ENCODE peak calls at places on chromosomes 5 and 9, in ten cellular contexts. N is A549, A is mesenchymal stem cell, C is OCI-LY7, G is tibial artery, O is fibroblast of lung, S is colonic mucosa, E is pancreas, Q is thoracic aorta, J is A673. U is an unnamed sample. For H3K4me1, the result is how much of the 10 kb centered on the place peaks cover.

GRCh38 chr5:73673161-73673591 is 47.2 kb downstream of the ARHGEF28 start:
- DNase-seq in N (no peak), A (peak), C (no peak), G (no peak), O (peak), S (no peak), E (no peak), Q (no peak), J (peak), U (no peak)

GRCh38 chr5:128002420-128002819 is 81.1 kb upstream of the SLC12A2 start:
- DNase-seq in N (no peak), A (no peak), C (no peak), G (no peak), O (no peak), S (no peak), E (no peak), Q (no peak), J (no peak), U (no peak)

GRCh38 chr9:366620-367019 is 152.0 kb downstream of the DOCK8 start:
- DNase-seq in N (no peak), A (no peak), C (no peak), G (no peak), O (no peak), S (no peak), E (no peak), Q (no peak), J (no peak), U (no peak)

GRCh38 chr9:13033959-13034695 is 245.4 kb downstream of the MPDZ start:
- DNase-seq in N (peak), A (peak), C (peak), G (peak), O (peak), S (peak), E (peak), Q (no peak), J (peak), U (peak)

GRCh38 chr5:146762830-146763229 is 115.7 kb downstream of the PPP2R2B start:
- DNase-seq in N (no peak), A (no peak), C (no peak), G (no peak), O (no peak), S (no peak), E (no peak), Q (no peak), J (no peak), U (no peak)

GRCh38 chr5:77143998-77144836 is 57.1 kb upstream of the ZBED3 start:
- DNase-seq in N (peak), A (peak), C (peak), G (peak), O (peak), S (peak), E (peak), Q (peak), J (peak), U (peak)

GRCh38 chr5:67214713-67215591 is 18.4 kb upstream of the CD180 start:
- DNase-seq in N (no peak), A (no peak), C (no peak), G (no peak), O (no peak), S (peak), E (peak), Q (no peak), J (no peak), U (no peak)

GRCh38 chr9:81861644-81862043 is 66.6 kb upstream of the SPATA31D4 start:
- DNase-seq in N (peak), A (peak), C (no peak), G (no peak), O (peak), S (no peak), E (no peak), Q (no peak), J (no peak), U (no peak)

GRCh38 chr5:39783756-39784421 is 359.1 kb upstream of the DAB2 start:
- DNase-seq in N (no peak), A (peak), C (no peak), G (no peak), O (peak), S (no peak), E (no peak), Q (no peak), J (no peak), U (no peak)

GRCh38 chr9:83396348-83396747 is 141.9 kb downstream of the FRMD3 start:
- DNase-seq in N (no peak), A (no peak), C (no peak), G (no peak), O (no peak), S (no peak), E (no peak), Q (no peak), J (no peak), U (no peak)

GRCh38 chr9:106798021-106798799 is 64.8 kb upstream of the ZNF462 start:
- DNase-seq in N (no peak), A (no peak), C (no peak), G (no peak), O (no peak), S (no peak), E (no peak), Q (no peak), J (peak), U (no peak)

DNA sequence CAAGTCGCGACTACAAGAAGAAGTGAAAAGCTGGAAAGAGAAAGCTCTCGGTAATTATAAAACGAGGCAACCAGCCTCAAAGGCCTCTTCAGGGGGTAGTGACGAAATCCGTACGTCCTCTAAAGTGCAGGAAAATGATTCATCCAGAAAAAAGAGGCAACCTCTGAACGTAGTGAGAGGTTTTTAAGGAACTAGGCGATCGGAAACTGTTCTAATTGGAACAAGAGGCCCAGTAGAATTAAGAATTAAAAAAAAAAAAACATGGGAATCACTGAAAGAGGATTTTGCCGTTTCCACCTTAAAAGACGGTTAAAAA is 1.0 kb downstream of the CSNK1A1 start:
- DNase-seq in N (no peak), A (peak), C (no peak), G (no peak), O (peak), S (no peak), E (no peak), Q (no peak), J (no peak), U (no peak)
- H3K27ac ChIP-seq in N (peak), A (peak), C (peak), G (peak), O (peak), S (peak), E (peak), Q (peak), J (peak), U (peak)

GRCh38 chr5:79493596-79494343 is 20.2 kb downstream of the HOMER1 start:
- DNase-seq in N (no peak), A (peak), C (no peak), G (no peak), O (no peak), S (no peak), E (no peak), Q (no peak), J (no peak), U (no peak)
- H3K4me1 ChIP-seq in N (under half), A (under half), C (under half), G (under half), O (under half), S (under half), E (under half), Q (under half), J (under half), U (half or more)

GRCh38 chr9:38408719-38409118 is 15.5 kb downstream of the IGFBPL1 start:
- DNase-seq in N (no peak), A (no peak), C (no peak), G (no peak), O (no peak), S (no peak), E (no peak), Q (no peak), J (no peak), U (no peak)
- H3K4me3 ChIP-seq in N (no peak), A (no peak), C (no peak), G (no peak), O (no peak), S (no peak), E (no peak), Q (no peak), J (no peak), U (no peak)

DNA sequence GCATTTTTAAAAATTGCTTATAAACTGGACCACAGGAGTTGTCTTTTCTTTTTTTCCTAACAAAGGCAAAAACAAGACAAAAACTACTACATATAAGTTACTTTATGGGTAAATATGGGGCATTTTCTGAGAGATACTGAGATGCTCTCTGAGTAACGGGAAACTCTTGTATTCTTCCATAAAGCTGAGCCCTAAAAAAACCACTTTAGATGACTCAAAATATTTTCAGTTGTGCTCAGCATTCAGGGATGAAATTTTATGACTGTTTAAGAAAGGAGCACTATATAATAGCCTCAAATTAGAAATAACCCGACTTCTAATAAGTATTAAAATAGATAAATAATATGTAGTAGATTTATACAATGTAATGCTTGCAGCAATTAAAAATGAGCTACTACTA is 644.5 kb downstream of the KCTD16 start:
- DNase-seq in N (no peak), A (no peak), C (no peak), G (no peak), O (no peak), S (no peak), E (no peak), Q (no peak), J (no peak), U (no peak)
- H3K27ac ChIP-seq in N (no peak), A (no peak), C (no peak), G (no peak), O (no peak), S (no peak), E (no peak), Q (no peak), J (no peak), U (no peak)

GRCh38 chr9:93259490-93260289 is 75.8 kb downstream of the WNK2 start:
- DNase-seq in N (no peak), A (no peak), C (no peak), G (peak), O (no peak), S (peak), E (no peak), Q (no peak), J (no peak), U (no peak)

GRCh38 chr9:93261735-93262523 is 78.0 kb downstream of the WNK2 start:
- DNase-seq in N (no peak), A (no peak), C (peak), G (peak), O (no peak), S (peak), E (peak), Q (no peak), J (no peak), U (no peak)

GRCh38 chr9:93260290-93261066 is 76.5 kb downstream of the WNK2 start:
- DNase-seq in N (no peak), A (no peak), C (no peak), G (peak), O (no peak), S (peak), E (no peak), Q (no peak), J (no peak), U (no peak)

GRCh38 chr9:93262537-93263310 is 78.8 kb downstream of the WNK2 start:
- DNase-seq in N (no peak), A (no peak), C (no peak), G (peak), O (no peak), S (peak), E (peak), Q (no peak), J (no peak), U (no peak)

DNA sequence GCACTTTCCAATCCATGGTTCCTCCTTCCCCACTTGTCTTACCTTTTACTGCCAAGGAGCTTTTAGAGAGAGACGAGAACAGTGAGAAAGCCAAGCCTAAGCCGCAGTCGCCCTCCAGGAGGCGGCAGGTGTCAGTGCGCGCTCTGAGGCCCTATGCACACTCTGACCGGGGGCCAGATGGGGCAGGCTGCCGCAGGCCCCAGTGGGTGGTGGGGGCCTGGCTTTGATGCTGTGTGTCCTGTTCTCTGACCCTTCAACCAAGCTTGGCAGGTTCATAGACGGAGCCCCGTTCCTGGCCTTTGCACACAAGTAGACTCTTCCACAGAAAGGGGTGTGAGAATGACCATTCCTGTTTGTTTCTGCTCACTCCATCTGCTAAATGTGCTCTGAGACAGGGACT is 77.3 kb downstream of the WNK2 start:
- DNase-seq in N (no peak), A (no peak), C (peak), G (no peak), O (no peak), S (peak), E (no peak), Q (no peak), J (no peak), U (no peak)
- H3K4me1 ChIP-seq in N (under half), A (under half), C (half or more), G (under half), O (under half), S (under half), E (under half), Q (under half), J (under half), U (under half)

GRCh38 chr5:102766295-102767090 is 11.4 kb downstream of the PAM start:
- DNase-seq in N (no peak), A (no peak), C (no peak), G (no peak), O (no peak), S (no peak), E (no peak), Q (no peak), J (no peak), U (no peak)

GRCh38 chr5:102767864-102768263 is 12.8 kb downstream of the PAM start:
- DNase-seq in N (no peak), A (no peak), C (no peak), G (no peak), O (no peak), S (no peak), E (no peak), Q (no peak), J (no peak), U (no peak)

GRCh38 chr5:102772273-102772672 is 17.2 kb downstream of the PAM start:
- DNase-seq in N (no peak), A (no peak), C (no peak), G (no peak), O (no peak), S (no peak), E (no peak), Q (no peak), J (no peak), U (no peak)

GRCh38 chr5:102771435-102771834 is 16.3 kb downstream of the PAM start:
- DNase-seq in N (no peak), A (no peak), C (no peak), G (no peak), O (no peak), S (no peak), E (no peak), Q (no peak), J (no peak), U (no peak)

GRCh38 chr5:102770803-102771202 is 15.7 kb downstream of the PAM start:
- DNase-seq in N (no peak), A (no peak), C (no peak), G (no peak), O (no peak), S (no peak), E (no peak), Q (no peak), J (no peak), U (no peak)
- H3K4me3 ChIP-seq in N (no peak), A (no peak), C (no peak), G (no peak), O (no peak), S (no peak), E (no peak), Q (no peak), J (no peak), U (no peak)

DNA sequence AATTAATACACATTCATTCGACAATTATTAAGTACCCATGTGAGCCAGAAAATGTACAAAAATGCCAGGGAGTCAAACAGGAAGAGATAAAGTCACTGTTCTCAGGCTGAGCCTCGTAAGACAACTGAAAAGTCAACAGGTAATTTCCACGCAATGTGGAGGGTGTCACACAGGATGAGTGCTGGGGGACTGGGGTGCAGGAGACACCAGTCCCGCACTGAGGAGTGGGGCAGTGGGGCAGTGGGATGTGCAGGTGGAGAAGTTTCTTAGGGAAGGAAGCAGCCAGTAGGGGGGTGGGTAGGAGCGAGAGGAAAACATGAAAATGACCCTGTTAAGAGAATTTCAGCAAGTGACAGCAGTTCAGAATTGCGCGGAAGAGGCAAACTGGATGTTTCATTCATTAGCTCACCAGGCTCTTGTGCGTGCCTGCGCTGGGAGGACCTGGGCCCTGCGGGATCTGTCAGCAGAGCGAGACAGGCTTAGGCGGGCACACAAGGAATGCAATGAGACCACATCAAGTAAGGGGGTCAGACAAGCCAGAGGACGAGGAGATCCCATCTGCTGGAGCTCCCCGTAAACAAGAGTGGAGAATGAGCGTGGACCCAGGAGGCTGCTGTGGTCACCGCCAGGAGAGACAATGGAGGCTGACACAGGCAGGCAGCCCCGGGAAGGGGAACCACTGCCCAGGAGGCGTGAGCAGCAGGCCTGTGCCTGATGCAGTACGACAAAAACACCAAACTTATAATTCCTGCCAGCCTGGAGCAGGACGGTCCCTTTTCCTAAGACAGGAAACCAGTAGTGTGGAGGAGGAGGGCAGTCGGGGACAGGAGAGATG is 21.0 kb downstream of the CAMSAP1 start:
- DNase-seq in N (no peak), A (peak), C (no peak), G (no peak), O (no peak), S (no peak), E (no peak), Q (no peak), J (no peak), U (no peak)
- H3K27ac ChIP-seq in N (no peak), A (peak), C (no peak), G (no peak), O (no peak), S (no peak), E (no peak), Q (no peak), J (peak), U (peak)

GRCh38 chr5:111743521-111743920 is 13.5 kb downstream of the NREP start:
- DNase-seq in N (no peak), A (no peak), C (no peak), G (no peak), O (no peak), S (no peak), E (no peak), Q (no peak), J (no peak), U (no peak)

GRCh38 chr5:111745075-111745474 is 11.9 kb downstream of the NREP start:
- DNase-seq in N (no peak), A (no peak), C (no peak), G (no peak), O (no peak), S (no peak), E (no peak), Q (no peak), J (no peak), U (no peak)

GRCh38 chr5:111742595-111742994 is 14.4 kb downstream of the NREP start:
- DNase-seq in N (no peak), A (peak), C (no peak), G (peak), O (peak), S (peak), E (no peak), Q (no peak), J (no peak), U (no peak)

GRCh38 chr5:111743993-111744392 is 13.0 kb downstream of the NREP start:
- DNase-seq in N (no peak), A (peak), C (no peak), G (no peak), O (no peak), S (no peak), E (no peak), Q (no peak), J (no peak), U (no peak)

DNA sequence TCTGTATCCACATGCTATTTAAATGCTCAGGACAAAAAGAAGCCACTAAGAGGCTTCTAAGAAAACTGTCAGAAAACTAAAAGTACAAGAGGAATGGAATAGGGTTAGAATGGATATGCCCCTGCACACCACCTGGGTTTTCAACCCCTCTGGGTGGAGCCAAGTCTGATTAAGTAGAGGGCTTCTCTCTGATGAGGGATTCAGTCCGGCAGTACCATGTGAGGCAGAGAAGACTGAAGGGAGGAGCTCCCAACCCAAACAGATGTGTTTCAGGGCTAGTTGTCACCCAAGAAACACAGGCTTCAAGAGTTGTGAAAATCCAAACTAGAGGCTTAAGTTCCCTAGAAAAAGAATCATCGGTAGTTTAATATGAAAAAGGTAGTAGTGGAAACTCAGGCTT is 12.5 kb downstream of the NREP start:
- DNase-seq in N (no peak), A (no peak), C (no peak), G (no peak), O (no peak), S (no peak), E (no peak), Q (no peak), J (no peak), U (no peak)
- H3K4me1 ChIP-seq in N (under half), A (under half), C (under half), G (under half), O (half or more), S (under half), E (under half), Q (under half), J (under half), U (half or more)

GRCh38 chr9:121921444-121921843 is 171.7 kb downstream of the TTLL11 start:
- DNase-seq in N (no peak), A (no peak), C (peak), G (no peak), O (no peak), S (no peak), E (no peak), Q (no peak), J (peak), U (no peak)
- H3K4me3 ChIP-seq in N (no peak), A (no peak), C (no peak), G (no peak), O (no peak), S (no peak), E (no peak), Q (no peak), J (no peak), U (no peak)

U was measured in left ventricle myocardium inferior.